ENCODE peak calls at places on chromosomes 12 and 14, in six cellular contexts. K, I, P, T, H and N are unnamed samples.

GRCh38 chr12:112761366-112761986 is 30.1 kb upstream of the RPH3A start:
- DNase-seq in P (no peak), T (no peak), K (no peak), I (no peak), H (no peak), N (no peak)

GRCh38 chr12:124667671-124668337 is 100.4 kb upstream of the NCOR2 start:
- DNase-seq in P (no peak), K (no peak), H (no peak), T (no peak), I (peak), N (peak)

GRCh38 chr12:31931796-31932715 is 27.2 kb upstream of the RESF1 start:
- DNase-seq in I (no peak), H (no peak), P (no peak), K (no peak), T (no peak), N (no peak)

GRCh38 chr12:128844031-128844635 is 9.1 kb upstream of the GLT1D1 start:
- DNase-seq in T (no peak), K (peak), I (no peak), P (no peak), H (no peak), N (no peak)

GRCh38 chr12:123270380-123271181 is 1.1 kb downstream of the CDK2AP1 start:
- DNase-seq in H (peak), I (peak), T (no peak), K (peak), P (no peak), N (peak)

GRCh38 chr12:121004253-121004815 is 12.0 kb downstream of the C12orf43 start:
- DNase-seq in H (no peak), K (no peak), P (no peak), I (no peak), T (no peak), N (no peak)

GRCh38 chr14:65469903-65470302 is 57.4 kb downstream of the FUT8 start:
- DNase-seq in I (no peak), H (no peak), T (no peak), K (no peak), P (no peak), N (no peak)

GRCh38 chr12:128942960-128943477 is 89.7 kb downstream of the GLT1D1 start:
- DNase-seq in T (no peak), H (no peak), P (no peak), I (no peak), K (no peak), N (no peak)

GRCh38 chr14:96067985-96068930 is 29.1 kb downstream of the C14orf132 start:
- DNase-seq in K (no peak), T (no peak), P (no peak), I (no peak), H (no peak), N (no peak)

GRCh38 chr14:51044961-51045360 is 49.9 kb downstream of the TRIM9 start:
- DNase-seq in K (no peak), H (no peak), I (no peak), T (no peak), P (no peak), N (no peak)

GRCh38 chr12:104438134-104438533 is 18.6 kb upstream of the CHST11 start:
- DNase-seq in K (no peak), H (no peak), I (no peak), T (no peak), P (no peak), N (no peak)

GRCh38 chr12:119613319-119613936 is 19.9 kb downstream of the TMEM233 start:
- DNase-seq in P (no peak), I (peak), H (peak), K (no peak), T (no peak), N (no peak)

GRCh38 chr12:26704684-26705475 is 128.1 kb downstream of the ITPR2 start:
- DNase-seq in H (peak), I (no peak), T (peak), P (no peak), K (peak), N (peak)

GRCh38 chr14:100664234-100664633 is 62.5 kb upstream of the DLK1 start:
- DNase-seq in K (no peak), H (no peak), T (no peak), I (no peak), P (no peak), N (no peak)

GRCh38 chr14:70094631-70095030 is 94.1 kb downstream of the SLC8A3 start:
- DNase-seq in T (no peak), H (no peak), K (no peak), I (no peak), P (no peak), N (no peak)

GRCh38 chr14:68626386-68626785 is 166.5 kb downstream of the ZFP36L1 start:
- DNase-seq in P (no peak), H (no peak), T (no peak), I (no peak), K (no peak), N (no peak)

GRCh38 chr14:64704743-64705405 is 650 bp downstream of the PLEKHG3 start:
- DNase-seq in P (no peak), K (no peak), T (no peak), I (no peak), H (no peak), N (no peak)

DNA sequence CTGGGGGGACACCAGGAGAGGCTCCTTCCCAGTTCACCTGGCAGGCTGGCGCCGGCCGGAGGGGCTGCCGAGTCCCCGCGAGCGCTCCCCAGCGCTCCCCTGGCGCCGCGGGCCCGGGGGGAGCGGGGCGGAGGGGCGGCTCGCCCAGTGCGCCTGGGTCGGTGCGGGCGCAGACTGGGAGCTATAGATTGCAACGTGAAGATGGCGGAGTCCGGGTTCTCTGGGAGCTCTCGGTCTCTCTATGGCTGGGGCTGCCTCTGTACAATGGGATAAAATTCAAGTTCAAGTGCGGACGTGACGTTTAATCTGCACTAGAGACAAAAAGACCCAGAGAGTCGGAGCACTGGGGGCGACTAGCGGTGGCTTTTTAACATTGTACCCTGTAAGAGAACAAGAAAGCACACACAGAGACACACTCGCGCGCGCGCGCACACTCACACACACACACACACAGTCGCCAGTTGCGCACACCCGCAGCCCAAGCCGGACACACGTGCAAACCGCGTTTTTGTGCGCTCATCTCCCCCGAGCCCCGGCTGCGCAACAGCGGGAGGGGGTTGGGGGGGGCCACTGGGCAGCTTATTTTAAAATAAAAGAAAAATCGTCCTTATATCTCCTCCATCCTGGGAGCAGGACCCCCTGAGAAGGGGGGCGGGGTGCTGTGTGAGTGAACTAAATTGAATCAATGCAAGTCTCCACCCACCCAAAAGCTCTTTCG is at the start of gene BCL11B:
- DNase-seq in H (peak), I (peak), P (peak), T (no peak), K (peak), N (peak)
- TF ChIP-seq CTCF in H (peak), I (peak), P (peak), T (peak), K (no peak), N (peak)

GRCh38 chr12:93737457-93738198 is 60.5 kb downstream of the CRADD start:
- DNase-seq in T (no peak), H (no peak), K (no peak), P (no peak), I (no peak), N (no peak)
- H3K4me3 ChIP-seq in T (no peak), H (no peak), K (no peak), P (peak), I (no peak), N (no peak)

GRCh38 chr14:104730504-104730903 is 6.5 kb downstream of the ADSS1 start:
- DNase-seq in T (no peak), K (no peak), P (no peak), H (no peak), I (no peak), N (no peak)

GRCh38 chr14:104732355-104732804 is 8.4 kb downstream of the ADSS1 start:
- DNase-seq in P (no peak), K (no peak), H (no peak), I (peak), T (no peak), N (no peak)

GRCh38 chr14:104729835-104730181 is 5.8 kb downstream of the ADSS1 start:
- DNase-seq in T (no peak), I (no peak), K (no peak), H (no peak), P (no peak), N (no peak)

GRCh38 chr14:104731925-104732294 is 7.9 kb downstream of the ADSS1 start:
- DNase-seq in P (no peak), T (no peak), K (no peak), I (no peak), H (no peak), N (no peak)

DNA sequence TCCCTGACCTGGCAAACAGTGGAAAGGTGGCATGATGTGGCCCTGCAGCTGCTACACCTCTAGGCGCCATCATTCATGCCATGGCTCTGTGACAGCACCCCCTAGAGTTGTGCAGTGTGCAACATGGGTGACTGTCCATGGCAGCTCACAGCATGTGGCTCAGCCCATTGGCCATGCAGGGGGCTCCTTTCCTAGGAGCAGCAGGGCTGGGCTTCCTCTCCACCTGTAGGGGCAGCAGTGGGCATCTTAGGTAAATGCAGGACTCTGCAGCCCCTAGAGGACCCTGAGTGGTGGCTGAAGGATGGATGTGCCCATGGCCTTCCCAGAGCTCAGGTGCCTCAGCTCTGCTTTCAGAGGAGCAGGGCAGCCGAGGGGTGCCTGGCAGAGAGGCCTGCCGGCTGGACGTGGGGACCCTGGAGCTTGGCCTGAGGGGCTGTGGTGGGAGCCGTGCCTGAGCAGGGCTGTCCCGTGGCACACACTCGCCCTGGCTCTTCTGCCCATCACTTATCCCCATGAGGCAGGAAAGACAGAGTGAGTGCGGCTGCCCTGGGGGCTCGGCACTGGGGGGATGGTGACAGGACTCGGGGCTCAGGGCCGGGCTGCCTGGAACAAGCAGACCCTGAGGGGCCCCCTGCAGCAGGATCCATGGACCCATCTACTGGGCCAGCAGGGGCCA is 7.4 kb downstream of the ADSS1 start:
- DNase-seq in K (no peak), P (no peak), H (no peak), T (no peak), I (no peak), N (no peak)
- TF ChIP-seq CTCF in K (no peak), P (no peak), H (no peak), T (peak), I (peak), N (peak)

GRCh38 chr14:99422220-99423010 is 58.2 kb downstream of the SETD3 start:
- DNase-seq in I (no peak), T (no peak), P (no peak), H (no peak), K (no peak), N (no peak)
- H3K4me3 ChIP-seq in I (no peak), T (no peak), P (no peak), H (no peak), K (no peak), N (no peak)

DNA sequence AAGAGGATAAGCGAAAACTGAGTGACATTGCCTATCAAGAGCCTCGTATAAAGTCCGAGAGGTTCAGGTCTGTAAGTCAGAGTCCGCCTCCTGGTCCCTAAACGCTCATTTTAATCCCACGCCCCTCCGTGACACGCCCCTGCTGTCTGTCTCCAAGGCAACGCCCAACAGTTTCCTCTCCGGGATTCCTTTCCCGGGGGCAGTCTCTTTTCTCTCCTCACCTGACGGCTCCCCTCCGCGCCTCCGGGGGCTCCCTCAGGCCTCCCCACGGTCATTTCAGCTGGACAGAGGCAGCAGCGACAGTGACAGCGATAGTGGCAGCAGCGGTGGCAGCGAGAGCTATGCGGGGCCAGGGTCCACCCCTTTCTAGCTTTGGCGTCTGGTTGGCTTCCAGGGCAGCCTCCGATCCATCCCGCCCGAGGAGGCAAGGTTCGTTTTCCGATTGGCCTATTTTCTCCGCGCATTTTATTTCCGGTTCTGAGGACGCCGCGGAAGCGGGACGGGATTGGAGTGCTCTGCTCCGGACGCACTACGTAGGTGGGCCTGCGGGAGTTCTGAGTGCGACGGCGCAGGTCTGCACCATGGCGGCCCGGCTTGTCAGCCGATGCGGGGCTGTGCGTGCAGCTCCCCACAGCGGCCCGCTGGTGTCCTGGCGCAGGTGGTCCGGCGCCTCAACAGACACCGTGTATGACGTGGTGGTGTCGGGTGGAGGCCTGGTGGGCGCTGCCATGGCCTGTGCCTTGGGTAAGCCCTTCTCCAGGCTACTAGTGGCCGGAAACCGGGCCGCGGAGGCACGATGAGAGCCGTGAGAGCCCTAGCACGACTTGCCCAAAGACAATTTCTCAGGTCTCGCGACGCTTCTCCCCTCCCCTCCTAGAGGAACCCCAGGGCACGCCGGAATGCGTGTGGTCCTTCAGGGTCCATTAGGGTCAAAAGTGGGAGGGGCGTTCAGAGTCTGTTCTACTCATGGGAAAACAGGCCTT is at the start of the genes COQ6 and FAM161B:
- DNase-seq in T (peak), P (peak), K (peak), I (peak), H (peak), N (peak)
- TF ChIP-seq CTCF in T (no peak), P (no peak), K (no peak), I (no peak), H (no peak), N (no peak)

GRCh38 chr12:53078425-53079225 is 565 bp downstream of the SPRYD3 start:
- DNase-seq in P (no peak), H (no peak), K (peak), I (peak), T (no peak), N (no peak)

GRCh38 chr12:53082637-53083036 is 3.4 kb upstream of the SPRYD3 start:
- DNase-seq in T (no peak), P (no peak), K (no peak), H (no peak), I (no peak), N (no peak)

GRCh38 chr12:53076461-53076860 is 2.7 kb downstream of the SPRYD3 start:
- DNase-seq in K (no peak), P (no peak), T (no peak), H (no peak), I (no peak), N (no peak)

GRCh38 chr12:53077030-53077429 is 2.2 kb downstream of the SPRYD3 start:
- DNase-seq in K (no peak), P (no peak), H (no peak), T (no peak), I (no peak), N (no peak)

DNA sequence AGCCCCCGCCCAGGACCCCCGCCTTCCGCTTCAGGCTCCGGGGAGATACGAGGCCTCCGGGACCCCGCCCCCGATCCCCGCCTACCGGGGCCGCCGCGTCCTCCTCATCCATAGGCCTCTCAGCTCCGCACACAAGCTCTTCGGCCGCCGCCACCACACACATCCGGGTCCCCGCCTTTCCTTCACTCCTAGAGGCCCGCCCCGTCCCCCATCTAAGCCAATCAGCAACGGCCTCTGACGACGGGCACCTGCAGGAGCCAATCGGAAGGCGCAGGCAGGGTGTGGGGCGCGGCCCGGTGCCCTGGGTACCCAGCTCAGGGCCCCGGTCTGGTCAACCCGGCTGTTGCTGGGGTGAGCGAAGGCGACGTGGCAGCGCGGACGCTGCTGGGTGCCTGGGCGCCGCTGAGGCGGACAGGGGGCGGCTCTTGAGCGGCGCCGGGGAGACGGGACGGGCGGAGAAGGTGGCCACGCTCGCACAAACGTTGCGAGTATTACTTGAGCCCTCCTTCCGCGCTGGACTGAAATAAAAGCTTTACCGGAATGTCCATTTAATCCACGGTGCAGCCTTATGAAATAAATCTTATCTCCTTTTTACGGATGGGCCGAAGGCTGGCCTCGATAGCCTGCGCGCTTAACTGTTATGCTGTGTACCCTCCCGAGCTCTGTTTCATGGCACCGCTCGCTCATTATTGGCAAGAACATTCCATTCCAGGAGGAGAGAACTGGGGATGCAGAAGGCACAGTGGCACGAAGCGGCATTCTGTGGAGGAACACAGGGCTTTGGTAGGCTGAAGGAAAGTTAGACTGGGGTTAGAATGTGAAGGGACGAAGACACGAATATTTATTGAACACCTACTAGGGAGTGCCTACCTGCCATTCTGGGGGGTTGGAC is at the start of gene SPRYD3:
- DNase-seq in H (peak), T (peak), K (peak), I (peak), P (peak), N (peak)
- H3K4me3 ChIP-seq in H (peak), T (peak), K (peak), I (peak), P (peak), N (peak)

DNA sequence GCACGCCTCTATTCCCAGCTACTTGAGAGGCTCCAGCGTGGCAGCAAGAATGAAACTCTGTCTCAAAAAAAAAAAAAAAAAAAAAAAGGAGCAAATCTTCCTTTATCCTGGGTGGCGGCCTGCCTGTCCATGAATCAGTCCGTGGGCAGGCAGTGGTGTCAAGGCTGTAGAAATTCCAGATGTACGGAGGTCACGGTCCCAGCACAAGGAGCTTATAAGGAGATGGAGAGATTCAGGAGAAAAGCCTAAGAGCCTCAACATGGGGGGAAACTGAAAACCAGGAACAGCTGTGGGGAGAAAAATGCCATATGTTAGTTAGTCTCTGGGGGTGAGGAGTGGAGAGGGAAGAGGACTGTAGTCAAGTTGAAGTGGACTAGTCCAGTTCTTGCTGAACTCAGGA is 130.5 kb upstream of the CRY1 start:
- DNase-seq in P (no peak), H (peak), T (no peak), I (no peak), K (no peak), N (no peak)
- TF ChIP-seq CTCF in P (no peak), H (no peak), T (no peak), I (no peak), K (no peak), N (no peak)

DNA sequence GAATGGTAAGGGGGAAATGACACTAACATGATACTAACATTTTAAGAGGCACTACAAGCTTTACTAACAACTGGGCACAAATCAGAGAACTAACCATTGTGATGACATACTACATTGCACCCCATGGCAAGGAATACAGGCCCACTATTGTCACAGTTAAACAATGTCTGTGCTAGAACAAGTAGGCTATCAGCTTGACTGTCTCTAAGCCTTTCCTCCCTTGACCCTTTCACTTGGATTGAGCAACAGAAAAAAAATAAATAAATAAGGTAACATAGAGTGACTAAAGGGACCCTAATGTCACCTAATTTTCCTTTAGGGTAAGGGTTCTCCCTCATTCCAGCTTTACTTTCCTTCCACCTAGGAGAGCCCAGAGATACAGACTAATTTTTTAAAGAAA is 4.4 kb downstream of the SLC38A2 start:
- DNase-seq in H (no peak), T (no peak), P (no peak), I (no peak), K (no peak), N (peak)
- H3K4me3 ChIP-seq in H (peak), T (peak), P (peak), I (peak), K (no peak), N (peak)

GRCh38 chr12:8590842-8591545 is 21.7 kb downstream of the AICDA start:
- DNase-seq in T (no peak), I (peak), P (no peak), K (peak), H (no peak), N (peak)
- TF ChIP-seq CTCF in T (no peak), I (no peak), P (no peak), K (peak), H (no peak), N (no peak)